ENCODE peak calls at places on chromosome 10, in ten cellular contexts. H is tibial artery; R is MM.1S; M is WERI-Rb-1; K is neural progenitor cell; E is endodermal cell; N is dorsolateral prefrontal cortex; B is cardiac muscle cell; W is CD4-positive, CD25-positive, alpha-beta regulatory T cell; P is OCI-LY7. Q is an unnamed sample.

GRCh38 chr10:103045961-103046360 is 127.9 kb downstream of the CNNM2 start:
- DNase-seq in H (no peak), R (no peak), M (no peak), K (no peak), E (no peak), N (no peak), B (no peak), W (no peak), P (no peak), Q (no peak)

GRCh38 chr10:35194471-35194870 is 67.8 kb downstream of the CREM start:
- DNase-seq in H (no peak), R (no peak), M (no peak), K (no peak), E (no peak), N (no peak), B (no peak), W (no peak), P (no peak), Q (no peak)

GRCh38 chr10:44880090-44880715 is 30.9 kb upstream of the TMEM72 start:
- DNase-seq in H (peak), R (no peak), M (no peak), K (no peak), E (peak), N (no peak), B (no peak), W (no peak), P (no peak), Q (no peak)

GRCh38 chr10:62779487-62780248 is 24.9 kb upstream of the ADO start:
- DNase-seq in H (no peak), R (peak), M (no peak), K (no peak), E (no peak), N (no peak), B (no peak), W (peak), P (peak), Q (no peak)

GRCh38 chr10:98269435-98269912 is 1.5 kb upstream of the LOXL4 start:
- DNase-seq in H (peak), R (no peak), M (no peak), K (peak), E (peak), N (no peak), B (peak), W (no peak), P (no peak), Q (peak)

GRCh38 chr10:70493660-70494234 is 15.2 kb downstream of the PALD1 start:
- DNase-seq in H (no peak), R (peak), M (peak), K (peak), E (peak), N (no peak), B (peak), W (no peak), P (peak), Q (no peak)

GRCh38 chr10:97024181-97025073 is 161.3 kb downstream of the SLIT1 start:
- DNase-seq in H (peak), R (peak), M (no peak), K (no peak), E (no peak), N (no peak), B (peak), W (no peak), P (peak), Q (no peak)

GRCh38 chr10:31320598-31321211 is 1.7 kb downstream of the ZEB1 start:
- DNase-seq in H (peak), R (peak), M (peak), K (peak), E (peak), N (peak), B (peak), W (no peak), P (peak), Q (no peak)

GRCh38 chr10:33485276-33485675 is 150.8 kb upstream of the NRP1 start:
- DNase-seq in H (no peak), R (no peak), M (no peak), K (peak), E (no peak), N (no peak), B (no peak), W (no peak), P (no peak), Q (no peak)

GRCh38 chr10:76946268-76946667 is 691.3 kb downstream of the KCNMA1 start:
- DNase-seq in H (no peak), R (no peak), M (no peak), K (no peak), E (no peak), N (no peak), B (no peak), W (no peak), P (no peak), Q (no peak)

DNA sequence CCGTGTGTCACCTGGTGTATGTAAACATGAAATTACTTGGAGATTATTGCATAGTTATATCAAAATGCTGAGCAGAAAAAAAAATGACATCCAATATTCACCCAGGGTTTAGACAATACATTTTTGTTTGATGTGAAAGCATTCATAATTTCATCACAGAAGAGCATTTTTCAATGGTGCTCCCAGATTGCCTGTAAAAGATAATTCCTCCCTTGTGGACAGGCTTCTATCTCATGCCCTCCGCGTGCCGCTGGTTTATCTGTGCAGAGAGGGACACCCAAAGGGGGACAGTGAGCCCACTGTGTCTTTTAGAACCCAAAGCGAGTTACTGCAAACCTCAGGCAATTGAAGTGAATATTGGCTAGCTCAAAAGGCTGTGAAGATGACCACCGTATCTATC is 126.2 kb upstream of the KLF6 start:
- DNase-seq in H (no peak), R (no peak), M (no peak), K (no peak), E (no peak), N (no peak), B (no peak), W (no peak), P (no peak), Q (no peak)
- H3K27ac ChIP-seq in H (peak), R (no peak), M (no peak), K (no peak), E (no peak), N (no peak), B (no peak), W (no peak), P (no peak), Q (no peak)

DNA sequence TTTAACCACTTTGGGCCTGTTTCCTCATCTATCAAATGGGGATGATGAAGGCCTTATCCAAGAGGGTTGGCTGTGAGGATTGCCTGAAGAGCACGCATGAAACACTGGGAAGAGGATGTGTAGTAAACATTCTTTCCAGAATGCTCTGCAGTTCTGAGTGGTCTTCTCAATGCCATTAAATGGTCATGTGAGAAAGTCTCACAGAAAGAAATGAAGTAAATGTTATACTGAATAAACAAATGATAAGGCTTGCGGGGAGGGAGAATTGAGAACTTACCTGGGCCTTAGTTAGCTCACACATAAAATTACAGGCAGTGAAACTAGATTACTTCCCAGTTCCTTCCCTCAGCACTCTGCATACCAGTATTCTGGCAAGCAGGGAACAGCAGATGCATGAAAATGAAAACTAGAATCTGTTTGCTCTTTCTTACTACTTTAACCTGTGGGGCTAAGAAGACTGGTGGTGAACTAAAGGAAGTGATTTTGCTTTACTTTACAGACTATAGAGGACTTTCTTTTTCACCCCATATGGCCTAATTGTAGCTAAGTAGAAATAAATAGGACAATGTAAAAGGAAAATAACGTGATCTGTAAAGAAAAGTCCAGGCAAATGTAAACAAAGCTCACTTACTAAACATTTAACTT is 135.3 kb upstream of the CCDC6 start:
- DNase-seq in H (no peak), R (no peak), M (no peak), K (no peak), E (no peak), N (no peak), B (no peak), W (no peak), P (no peak), Q (no peak)
- H3K27ac ChIP-seq in H (peak), R (no peak), M (no peak), K (no peak), E (no peak), N (peak), B (no peak), W (no peak), P (no peak), Q (no peak)

GRCh38 chr10:5565671-5566581 is 41.2 kb downstream of the CALML3 start:
- DNase-seq in H (peak), R (no peak), M (peak), K (no peak), E (peak), N (peak), B (no peak), W (no peak), P (no peak), Q (no peak)

GRCh38 chr10:5566606-5567005 is 41.8 kb downstream of the CALML3 start:
- DNase-seq in H (peak), R (no peak), M (no peak), K (no peak), E (no peak), N (no peak), B (no peak), W (no peak), P (no peak), Q (no peak)

GRCh38 chr10:5568984-5569383 is 44.2 kb downstream of the CALML3 start:
- DNase-seq in H (no peak), R (no peak), M (no peak), K (no peak), E (no peak), N (no peak), B (no peak), W (no peak), P (no peak), Q (no peak)

GRCh38 chr10:5569568-5569967 is 44.8 kb downstream of the CALML3 start:
- DNase-seq in H (no peak), R (no peak), M (no peak), K (no peak), E (no peak), N (no peak), B (no peak), W (no peak), P (no peak), Q (no peak)

GRCh38 chr10:5567477-5567876 is 42.7 kb downstream of the CALML3 start:
- DNase-seq in H (no peak), R (no peak), M (no peak), K (no peak), E (no peak), N (no peak), B (no peak), W (no peak), P (no peak), Q (no peak)
- H3K27ac ChIP-seq in H (no peak), R (no peak), M (no peak), K (no peak), E (no peak), N (no peak), B (no peak), W (no peak), P (no peak), Q (no peak)

DNA sequence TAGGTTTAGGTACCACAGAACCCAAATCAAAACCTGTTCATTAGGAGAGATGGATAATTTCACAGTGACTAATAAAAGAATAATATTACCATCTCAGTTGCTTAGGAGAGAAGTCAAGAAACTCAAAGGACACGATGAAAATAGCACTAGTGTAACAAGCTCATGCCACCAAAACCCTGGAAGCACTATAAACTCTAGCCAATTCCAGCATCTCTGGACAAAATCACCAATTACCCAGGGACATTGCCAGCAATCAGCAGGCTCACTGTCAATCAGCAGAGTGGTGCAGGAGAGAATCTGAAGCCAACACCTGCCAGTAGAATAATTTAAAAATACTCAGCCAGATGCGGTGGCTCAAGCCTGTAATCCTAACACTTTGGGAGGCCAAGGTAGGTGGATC is 88.9 kb downstream of the ARMH3 start:
- DNase-seq in H (no peak), R (no peak), M (no peak), K (no peak), E (no peak), N (no peak), B (no peak), W (no peak), P (no peak), Q (no peak)
- H3K27ac ChIP-seq in H (no peak), R (peak), M (no peak), K (no peak), E (no peak), N (no peak), B (peak), W (no peak), P (no peak), Q (no peak)

DNA sequence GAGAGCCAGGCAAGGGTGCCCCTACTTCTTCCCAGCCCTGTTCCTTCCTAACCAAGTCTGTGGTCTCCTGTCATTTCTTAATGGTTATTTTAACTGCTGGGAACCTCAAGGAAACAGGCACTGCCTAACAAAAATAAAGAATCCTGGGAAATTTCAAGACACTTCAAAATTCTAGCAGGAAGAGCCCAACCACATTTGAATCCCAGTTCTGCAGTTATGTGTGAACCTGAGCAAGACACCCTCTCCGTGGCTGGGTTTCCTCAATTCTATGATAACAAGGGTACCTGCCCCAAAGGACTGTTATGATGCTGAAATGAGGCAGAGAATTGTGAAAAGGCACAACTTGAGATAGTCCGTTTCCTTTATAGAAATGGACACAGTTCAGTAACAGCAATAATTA is 36.2 kb upstream of the DUSP5 start:
- DNase-seq in H (no peak), R (peak), M (no peak), K (no peak), E (no peak), N (no peak), B (no peak), W (no peak), P (no peak), Q (no peak)
- H3K27ac ChIP-seq in H (no peak), R (peak), M (no peak), K (no peak), E (no peak), N (no peak), B (peak), W (no peak), P (peak), Q (no peak)

GRCh38 chr10:72170263-72170662 is 45.5 kb upstream of the ANAPC16 start:
- DNase-seq in H (no peak), R (no peak), M (no peak), K (no peak), E (no peak), N (no peak), B (peak), W (no peak), P (no peak), Q (no peak)
- H3K27ac ChIP-seq in H (no peak), R (no peak), M (no peak), K (no peak), E (no peak), N (no peak), B (peak), W (no peak), P (no peak), Q (no peak)